ENCODE peak calls at places on chromosomes 16 and 17, in eight cellular contexts. D, Q, Z, S, G, I, U and V are unnamed samples.

GRCh38 chr17:79029327-79030009 is 5.5 kb downstream of the C1QTNF1 start:
- DNase-seq in Q (no peak), Z (no peak), U (peak; percentile 39), S (no peak), G (no peak), I (no peak), D (no peak), V (peak; percentile 52)

GRCh38 chr17:18258356-18259038 is at the start of gene FLII:
- DNase-seq in Z (peak; percentile 25), S (peak; percentile 57), U (peak; percentile 83), G (no peak), D (peak; percentile 28), Q (no peak), I (peak; percentile 43), V (peak; percentile 90)

GRCh38 chr16:21301168-21301894 is 23.2 kb upstream of the CRYM start:
- DNase-seq in D (no peak), G (peak; percentile 74), Z (peak; percentile 83), U (peak; percentile 86), I (peak; percentile 57), Q (peak; percentile 67), S (peak; percentile 55), V (peak; percentile 92)

GRCh38 chr16:79632289-79632688 is 31.8 kb upstream of the MAF start:
- DNase-seq in Q (no peak), G (no peak), D (no peak), I (no peak), U (no peak), S (peak; percentile 14), Z (peak; percentile 72), V (no peak)

GRCh38 chr17:50018909-50019308 is 23.9 kb upstream of the DLX3 start:
- DNase-seq in Z (no peak), D (no peak), U (no peak), Q (no peak), I (no peak), G (no peak), S (no peak), V (no peak)

GRCh38 chr17:64133546-64134215 is 3.7 kb upstream of the ERN1 start:
- DNase-seq in I (peak; percentile 79), Z (peak; percentile 71), U (no peak), Q (no peak), G (peak; percentile 76), S (no peak), D (no peak), V (peak; percentile 68)

GRCh38 chr17:44038604-44039007 is 23.8 kb upstream of the TMEM101 start:
- DNase-seq in S (no peak), I (no peak), Q (peak; percentile 63), U (peak; percentile 61), Z (no peak), D (no peak), G (no peak), V (no peak)

GRCh38 chr17:38705803-38706624 is 941 bp downstream of the MLLT6 start:
- DNase-seq in U (peak; percentile 86), D (peak; percentile 47), Q (peak; percentile 79), I (no peak), Z (no peak), G (peak; percentile 50), S (peak; percentile 36), V (peak; percentile 88)

GRCh38 chr17:5361426-5361825 is 58.0 kb downstream of the NUP88 start:
- DNase-seq in U (no peak), G (no peak), Z (no peak), Q (no peak), D (no peak), I (no peak), S (no peak), V (peak; percentile 79)

GRCh38 chr16:81163671-81164070 is 67.5 kb upstream of the GCSH start:
- DNase-seq in Q (no peak), Z (no peak), I (no peak), G (no peak), U (no peak), D (no peak), S (no peak), V (no peak)

GRCh38 chr17:12605222-12605621 is 60.5 kb upstream of the MYOCD start:
- DNase-seq in G (peak; percentile 65), U (no peak), Q (no peak), Z (no peak), D (no peak), S (no peak), I (peak; percentile 81), V (no peak)

GRCh38 chr16:81424761-81425160 is 19.8 kb upstream of the CMIP start:
- DNase-seq in Q (no peak), Z (peak; percentile 86), S (peak; percentile 29), G (no peak), U (no peak), D (no peak), I (no peak), V (no peak)

GRCh38 chr17:30271102-30271501 is 20.6 kb downstream of the BLMH start:
- DNase-seq in U (no peak), Z (no peak), I (peak; percentile 31), D (no peak), Q (no peak), G (peak; percentile 54), S (no peak), V (no peak)

GRCh38 chr16:10878644-10879498 is 1.9 kb downstream of the CIITA start:
- DNase-seq in G (no peak), Z (peak; percentile 38), U (peak; percentile 78), S (peak; percentile 34), Q (peak; percentile 63), D (no peak), I (peak; percentile 15), V (peak; percentile 73)

GRCh38 chr17:59151591-59151990 is 3.4 kb downstream of the SKA2 start:
- DNase-seq in Q (no peak), U (no peak), S (no peak), Z (no peak), I (peak; percentile 23), G (no peak), D (no peak), V (no peak)